ENCODE peak calls at places on chromosomes 16 and 17, in five cellular contexts. One of them, this sample, is unnamed.

GRCh38 chr17:81309140-81309858 is 14.2 kb upstream of the SLC38A10 start:
- DNase-seq in H9: peak; percentile 86
- DNase-seq in uterus: peak; percentile 76
- DNase-seq in psoas muscle: peak; percentile 96
- DNase-seq in cardiac muscle cell: peak; percentile 60
- DNase-seq in this sample: no peak

GRCh38 chr16:67277999-67278772 is 1.1 kb upstream of the PLEKHG4 start:
- DNase-seq in psoas muscle: peak; percentile 49
- DNase-seq in H9: no peak
- DNase-seq in cardiac muscle cell: peak; percentile 72
- DNase-seq in uterus: no peak
- DNase-seq in this sample: no peak

GRCh38 chr17:954431-955164 is 25.0 kb downstream of the NXN start:
- DNase-seq in uterus: peak; percentile 48
- DNase-seq in H9: peak; percentile 68
- DNase-seq in psoas muscle: peak; percentile 61
- DNase-seq in cardiac muscle cell: peak; percentile 37
- DNase-seq in this sample: no peak

GRCh38 chr16:86604436-86605220 is 26.3 kb downstream of the FOXL1 start:
- DNase-seq in psoas muscle: no peak
- DNase-seq in uterus: no peak
- DNase-seq in cardiac muscle cell: no peak
- DNase-seq in H9: no peak
- DNase-seq in this sample: peak; percentile 45

GRCh38 chr17:80482555-80483308 is 6.3 kb upstream of the NPTX1 start:
- DNase-seq in cardiac muscle cell: no peak
- DNase-seq in uterus: no peak
- DNase-seq in H9: no peak
- DNase-seq in psoas muscle: no peak
- DNase-seq in this sample: no peak

GRCh38 chr16:27145630-27146029 is 57.7 kb upstream of the KDM8 start:
- DNase-seq in uterus: no peak
- DNase-seq in H9: no peak
- DNase-seq in cardiac muscle cell: no peak
- DNase-seq in psoas muscle: no peak
- DNase-seq in this sample: no peak

GRCh38 chr16:17224350-17224749 is 246.4 kb downstream of the XYLT1 start:
- DNase-seq in cardiac muscle cell: no peak
- DNase-seq in uterus: no peak
- DNase-seq in H9: no peak
- DNase-seq in psoas muscle: no peak
- DNase-seq in this sample: no peak

GRCh38 chr17:30113213-30113612 is 3.4 kb upstream of the NSRP1 start:
- DNase-seq in psoas muscle: no peak
- DNase-seq in uterus: no peak
- DNase-seq in cardiac muscle cell: no peak
- DNase-seq in H9: no peak
- DNase-seq in this sample: no peak

GRCh38 chr17:35373532-35373983 is at the start of gene SLFN11:
- DNase-seq in cardiac muscle cell: peak; percentile 95
- DNase-seq in H9: peak; percentile 53
- DNase-seq in uterus: peak; percentile 90
- DNase-seq in psoas muscle: peak; percentile 90
- DNase-seq in this sample: peak; percentile 84

GRCh38 chr16:4273858-4274291 is 1.1 kb upstream of the TFAP4 start:
- DNase-seq in uterus: peak; percentile 61
- DNase-seq in H9: peak; percentile 83
- DNase-seq in psoas muscle: peak; percentile 75
- DNase-seq in cardiac muscle cell: peak; percentile 64
- DNase-seq in this sample: no peak

GRCh38 chr16:2857451-2858244 is at the start of gene PRSS22:
- DNase-seq in cardiac muscle cell: no peak
- DNase-seq in uterus: no peak
- DNase-seq in H9: peak; percentile 74
- DNase-seq in psoas muscle: peak; percentile 44
- DNase-seq in this sample: peak; percentile 20

GRCh38 chr16:84266451-84266850 is 26.6 kb upstream of the KCNG4 start:
- DNase-seq in H9: peak; percentile 92
- DNase-seq in psoas muscle: no peak
- DNase-seq in uterus: no peak
- DNase-seq in cardiac muscle cell: peak; percentile 76
- DNase-seq in this sample: no peak

GRCh38 chr17:53420035-53420641 is 402.6 kb upstream of the KIF2B start:
- DNase-seq in uterus: no peak
- DNase-seq in cardiac muscle cell: no peak
- DNase-seq in H9: no peak
- DNase-seq in psoas muscle: no peak
- DNase-seq in this sample: no peak

GRCh38 chr16:53726625-53727024 is 22.7 kb downstream of the FTO start:
- DNase-seq in cardiac muscle cell: no peak
- DNase-seq in H9: no peak
- DNase-seq in uterus: no peak
- DNase-seq in psoas muscle: no peak
- DNase-seq in this sample: no peak

GRCh38 chr17:4735825-4736651 is 3.6 kb upstream of the ZMYND15 start:
- DNase-seq in cardiac muscle cell: peak; percentile 61
- DNase-seq in psoas muscle: no peak
- DNase-seq in H9: no peak
- DNase-seq in uterus: no peak
- DNase-seq in this sample: no peak

GRCh38 chr17:74532115-74532514 is 840 bp upstream of the CD300LB start:
- DNase-seq in cardiac muscle cell: no peak
- DNase-seq in psoas muscle: no peak
- DNase-seq in uterus: no peak
- DNase-seq in H9: peak; percentile 84
- DNase-seq in this sample: no peak

GRCh38 chr17:42453544-42453943 is 5.1 kb upstream of the ATP6V0A1 start:
- DNase-seq in uterus: no peak
- DNase-seq in H9: no peak
- DNase-seq in psoas muscle: no peak
- DNase-seq in cardiac muscle cell: no peak
- DNase-seq in this sample: no peak

GRCh38 chr17:83080641-83081560 is 1.5 kb downstream of the METRNL start:
- DNase-seq in H9: no peak
- DNase-seq in psoas muscle: no peak
- DNase-seq in uterus: peak; percentile 53
- DNase-seq in cardiac muscle cell: peak; percentile 49
- DNase-seq in this sample: peak; percentile 44

GRCh38 chr17:19407601-19408380 is 3.2 kb upstream of the RNF112 start:
- DNase-seq in uterus: no peak
- DNase-seq in psoas muscle: no peak
- DNase-seq in H9: no peak
- DNase-seq in cardiac muscle cell: no peak
- DNase-seq in this sample: no peak

GRCh38 chr17:57989011-57989345 is 924 bp upstream of the VEZF1 start:
- DNase-seq in uterus: peak; percentile 26
- DNase-seq in psoas muscle: peak; percentile 66
- DNase-seq in H9: no peak
- DNase-seq in cardiac muscle cell: no peak
- DNase-seq in this sample: no peak

GRCh38 chr17:76696763-76697701 is 13.7 kb downstream of the MXRA7 start:
- DNase-seq in H9: no peak
- DNase-seq in uterus: no peak
- DNase-seq in cardiac muscle cell: peak; percentile 59
- DNase-seq in psoas muscle: peak; percentile 88
- DNase-seq in this sample: no peak

GRCh38 chr16:25051446-25052160 is 36.4 kb upstream of the ARHGAP17 start:
- DNase-seq in H9: no peak
- DNase-seq in cardiac muscle cell: peak; percentile 37
- DNase-seq in psoas muscle: no peak
- DNase-seq in uterus: no peak
- DNase-seq in this sample: no peak

GRCh38 chr16:56041556-56042140 is 149.6 kb upstream of the GNAO1 start:
- DNase-seq in uterus: no peak
- DNase-seq in cardiac muscle cell: no peak
- DNase-seq in psoas muscle: no peak
- DNase-seq in H9: peak; percentile 78
- DNase-seq in this sample: no peak

GRCh38 chr17:72343911-72344310 is 223.1 kb downstream of the SOX9 start:
- DNase-seq in H9: no peak
- DNase-seq in psoas muscle: no peak
- DNase-seq in uterus: no peak
- DNase-seq in cardiac muscle cell: no peak
- DNase-seq in this sample: no peak

GRCh38 chr17:37478187-37478586 is 11.5 kb upstream of the DUSP14 start:
- DNase-seq in H9: no peak
- DNase-seq in psoas muscle: peak; percentile 80
- DNase-seq in uterus: no peak
- DNase-seq in cardiac muscle cell: peak; percentile 84
- DNase-seq in this sample: no peak

GRCh38 chr16:17104654-17105053 is 366.1 kb downstream of the XYLT1 start:
- DNase-seq in psoas muscle: no peak
- DNase-seq in cardiac muscle cell: no peak
- DNase-seq in H9: no peak
- DNase-seq in uterus: no peak
- DNase-seq in this sample: no peak

GRCh38 chr16:49181812-49182211 is 99.8 kb downstream of the CBLN1 start:
- DNase-seq in cardiac muscle cell: no peak
- DNase-seq in H9: no peak
- DNase-seq in uterus: no peak
- DNase-seq in psoas muscle: no peak
- DNase-seq in this sample: no peak

GRCh38 chr17:52678211-52678610 is 519.7 kb upstream of the CA10 start:
- DNase-seq in uterus: no peak
- DNase-seq in psoas muscle: no peak
- DNase-seq in H9: no peak
- DNase-seq in cardiac muscle cell: no peak
- DNase-seq in this sample: no peak

GRCh38 chr17:45648642-45649041 is 135.5 kb upstream of the CRHR1 start:
- DNase-seq in uterus: no peak
- DNase-seq in H9: peak; percentile 82
- DNase-seq in psoas muscle: no peak
- DNase-seq in cardiac muscle cell: no peak
- DNase-seq in this sample: no peak
- H3K27me3 ChIP-seq in uterus: no peaks in the 10 kb centered on the region
- H3K27me3 ChIP-seq in H9: no peaks in the 10 kb centered on the region
- H3K27me3 ChIP-seq in psoas muscle: peaks cover 6% of the 10 kb centered on the region
- H3K27me3 ChIP-seq in cardiac muscle cell: no peaks in the 10 kb centered on the region
- H3K27me3 ChIP-seq in this sample: no peaks in the 10 kb centered on the region

DNA sequence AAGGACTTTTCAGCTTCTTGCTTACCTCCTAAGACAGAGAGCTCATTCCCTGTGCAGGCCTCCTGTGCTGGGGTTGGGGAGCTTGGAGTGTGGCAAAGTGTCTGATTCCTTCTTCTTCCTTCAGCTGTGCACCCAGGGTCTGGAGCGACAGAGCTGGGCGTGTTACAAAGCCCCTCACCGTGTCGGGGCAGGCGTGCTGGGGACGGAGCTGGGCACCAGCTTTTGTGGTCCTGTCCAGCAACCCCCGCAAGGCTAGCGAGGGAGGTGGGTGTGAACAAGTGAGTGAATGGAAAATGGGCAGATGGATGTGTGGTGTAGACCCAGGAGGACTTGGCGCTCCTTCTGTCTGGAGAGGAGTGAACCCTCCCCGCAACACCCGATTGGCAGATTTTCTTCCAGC is 23.7 kb downstream of the SOX8 start:
- DNase-seq in uterus: no peak
- DNase-seq in H9: no peak
- DNase-seq in cardiac muscle cell: no peak
- DNase-seq in psoas muscle: no peak
- DNase-seq in this sample: no peak
- H3K27me3 ChIP-seq in uterus: no peaks in the 10 kb centered on the region
- H3K27me3 ChIP-seq in H9: no peaks in the 10 kb centered on the region
- H3K27me3 ChIP-seq in cardiac muscle cell: no peaks in the 10 kb centered on the region
- H3K27me3 ChIP-seq in psoas muscle: peaks cover 61% of the 10 kb centered on the region
- H3K27me3 ChIP-seq in this sample: no peaks in the 10 kb centered on the region

GRCh38 chr17:48603959-48604769 is 622 bp downstream of the HOXB6 start:
- DNase-seq in psoas muscle: no peak
- DNase-seq in cardiac muscle cell: no peak
- DNase-seq in H9: peak; percentile 81
- DNase-seq in uterus: no peak
- DNase-seq in this sample: no peak

GRCh38 chr17:48606892-48607241 is 2.1 kb upstream of the HOXB6 start:
- DNase-seq in H9: no peak
- DNase-seq in uterus: no peak
- DNase-seq in psoas muscle: no peak
- DNase-seq in cardiac muscle cell: no peak
- DNase-seq in this sample: no peak

GRCh38 chr17:48605409-48605864 is 651 bp upstream of the HOXB6 start:
- DNase-seq in uterus: no peak
- DNase-seq in cardiac muscle cell: no peak
- DNase-seq in H9: no peak
- DNase-seq in psoas muscle: no peak
- DNase-seq in this sample: no peak

GRCh38 chr17:48605991-48606891 is 1.5 kb upstream of the HOXB6 start:
- DNase-seq in psoas muscle: no peak
- DNase-seq in H9: no peak
- DNase-seq in uterus: no peak
- DNase-seq in cardiac muscle cell: no peak
- DNase-seq in this sample: no peak

DNA sequence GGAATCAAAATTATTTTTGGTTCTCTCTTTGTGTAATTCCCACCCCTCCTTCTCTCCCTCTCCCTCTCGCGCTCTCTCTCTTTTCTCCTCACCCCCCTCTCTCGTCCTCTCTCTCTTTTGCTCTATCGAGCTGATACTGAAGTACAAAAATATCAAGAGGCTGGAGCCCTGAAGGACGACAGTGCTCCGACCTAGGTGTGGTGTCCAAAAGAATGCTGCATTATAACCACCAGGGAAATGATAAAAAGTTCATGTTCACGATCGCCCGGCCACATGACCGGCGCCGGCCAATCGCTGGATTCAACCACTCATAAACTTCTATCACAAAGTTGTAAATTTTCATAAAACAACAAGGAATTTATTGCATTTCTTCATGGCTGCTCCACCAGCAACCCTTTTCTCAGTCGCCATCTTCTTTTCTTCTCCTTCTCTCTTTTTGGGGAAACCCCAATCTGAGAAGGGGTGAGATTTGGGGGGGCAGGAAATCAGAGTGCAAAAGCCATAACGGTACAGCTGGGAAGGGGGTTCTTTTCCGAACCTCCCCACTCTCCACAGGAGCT is at the start of gene HOXB6:
- DNase-seq in psoas muscle: no peak
- DNase-seq in H9: no peak
- DNase-seq in uterus: no peak
- DNase-seq in cardiac muscle cell: no peak
- DNase-seq in this sample: no peak
- H3K27me3 ChIP-seq in psoas muscle: peaks cover 96% of the 10 kb centered on the region
- H3K27me3 ChIP-seq in H9: peaks cover 98% of the 10 kb centered on the region
- H3K27me3 ChIP-seq in uterus: no peaks in the 10 kb centered on the region
- H3K27me3 ChIP-seq in cardiac muscle cell: peaks cover 100% of the 10 kb centered on the region
- H3K27me3 ChIP-seq in this sample: peaks cover 36% of the 10 kb centered on the region

DNA sequence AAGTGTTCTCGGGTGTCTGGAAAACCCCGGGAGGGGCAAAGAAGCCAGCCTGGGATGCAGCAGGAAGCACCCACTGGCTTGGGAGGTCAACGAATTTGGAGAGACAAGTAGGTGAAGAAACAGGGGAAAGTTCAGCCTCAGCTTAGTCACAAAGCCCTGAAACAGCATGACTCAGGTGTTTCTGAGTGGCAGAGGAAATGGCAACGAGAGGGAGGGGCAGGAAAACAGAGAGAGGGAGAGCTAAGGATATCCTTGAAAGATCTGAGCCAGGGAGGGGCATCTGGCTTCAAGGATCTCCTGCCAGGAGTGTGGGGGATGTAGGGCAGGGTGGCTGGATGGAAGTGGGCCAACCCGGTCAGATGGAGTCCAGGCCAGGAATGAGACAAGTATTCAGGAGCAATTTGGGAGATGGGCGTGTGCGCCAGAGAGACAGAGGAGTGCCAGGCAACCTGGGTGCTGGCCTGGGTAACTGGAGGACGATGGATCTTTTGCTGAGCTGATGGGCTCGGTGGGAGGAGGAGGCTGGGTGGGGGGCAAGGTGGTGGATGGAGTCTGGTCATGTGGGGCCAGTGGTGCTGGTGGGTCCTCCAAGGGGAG is 27.2 kb downstream of the ABCC3 start:
- DNase-seq in H9: peak; percentile 79
- DNase-seq in psoas muscle: no peak
- DNase-seq in cardiac muscle cell: peak; percentile 84
- DNase-seq in uterus: peak; percentile 62
- DNase-seq in this sample: peak; percentile 34
- H3K27me3 ChIP-seq in H9: no peaks in the 10 kb centered on the region
- H3K27me3 ChIP-seq in psoas muscle: no peaks in the 10 kb centered on the region
- H3K27me3 ChIP-seq in cardiac muscle cell: no peaks in the 10 kb centered on the region
- H3K27me3 ChIP-seq in uterus: no peaks in the 10 kb centered on the region
- H3K27me3 ChIP-seq in this sample: no peaks in the 10 kb centered on the region